ENCODE peak calls at places on chromosomes 16 and 17, in six cellular contexts. Z, S, D, J, N and E are unnamed samples.

GRCh38 chr16:83147244-83147643 is 520.5 kb downstream of the CDH13 start:
- DNase-seq in Z (no peak), S (no peak), D (no peak), J (no peak), N (no peak), E (no peak)

GRCh38 chr17:43917348-43918025 is 10.2 kb upstream of the MPP2 start:
- DNase-seq in Z (peak; percentile 36), S (peak; percentile 70), D (peak; percentile 45), J (peak; percentile 30), N (peak; percentile 76), E (no peak)

GRCh38 chr17:20172378-20172775 is 163.2 kb downstream of the SPECC1 start:
- DNase-seq in Z (no peak), S (no peak), D (no peak), J (no peak), N (no peak), E (no peak)

GRCh38 chr16:24980077-24980793 is 34.9 kb downstream of the ARHGAP17 start:
- DNase-seq in Z (no peak), S (no peak), D (no peak), J (no peak), N (no peak), E (no peak)

GRCh38 chr16:11964761-11965539 is at the start of gene TNFRSF17:
- DNase-seq in Z (no peak), S (no peak), D (no peak), J (no peak), N (no peak), E (no peak)

GRCh38 chr16:80129791-80130190 is 411.0 kb upstream of the DYNLRB2 start:
- DNase-seq in Z (no peak), S (no peak), D (no peak), J (no peak), N (no peak), E (no peak)

GRCh38 chr17:17669081-17669850 is 12.0 kb upstream of the RAI1 start:
- DNase-seq in Z (no peak), S (no peak), D (no peak), J (no peak), N (no peak), E (no peak)

GRCh38 chr16:51313204-51313603 is 162.1 kb upstream of the SALL1 start:
- DNase-seq in Z (no peak), S (no peak), D (no peak), J (no peak), N (no peak), E (no peak)

GRCh38 chr17:52383493-52384100 is 225.1 kb upstream of the CA10 start:
- DNase-seq in Z (no peak), S (no peak), D (peak; percentile 84), J (peak; percentile 71), N (no peak), E (no peak)

GRCh38 chr16:83933885-83934683 is 19.0 kb upstream of the OSGIN1 start:
- DNase-seq in Z (no peak), S (no peak), D (no peak), J (no peak), N (no peak), E (no peak)

GRCh38 chr16:85010446-85010930 is 847 bp downstream of the ZDHHC7 start:
- DNase-seq in Z (no peak), S (no peak), D (no peak), J (no peak), N (no peak), E (no peak)

GRCh38 chr17:17954079-17954478 is 18.1 kb downstream of the TOM1L2 start:
- DNase-seq in Z (no peak), S (no peak), D (no peak), J (no peak), N (no peak), E (no peak)

GRCh38 chr17:15944720-15945492 is at the start of gene ADORA2B:
- DNase-seq in Z (peak; percentile 22), S (peak; percentile 79), D (peak; percentile 84), J (peak; percentile 60), N (peak; percentile 89), E (peak; percentile 42)

GRCh38 chr16:73432794-73433455 is 385.0 kb upstream of the ZFHX3 start:
- DNase-seq in Z (no peak), S (no peak), D (no peak), J (no peak), N (no peak), E (no peak)

GRCh38 chr17:18261146-18261515 is 669 bp downstream of the MIEF2 start:
- DNase-seq in Z (peak; percentile 20), S (peak; percentile 70), D (peak; percentile 45), J (peak; percentile 77), N (peak; percentile 91), E (peak; percentile 88)

GRCh38 chr17:81027591-81028505 is 7.1 kb upstream of the BAIAP2 start:
- DNase-seq in Z (no peak), S (peak; percentile 46), D (no peak), J (no peak), N (peak; percentile 70), E (no peak)

GRCh38 chr16:89277641-89278341 is 60.3 kb downstream of the ZNF778 start:
- DNase-seq in Z (no peak), S (no peak), D (peak; percentile 33), J (no peak), N (no peak), E (no peak)

GRCh38 chr17:39229274-39229913 is 3.6 kb upstream of the STAC2 start:
- DNase-seq in Z (no peak), S (no peak), D (no peak), J (no peak), N (no peak), E (no peak)

GRCh38 chr17:49513616-49514373 is 18.7 kb downstream of the NGFR start:
- DNase-seq in Z (no peak), S (no peak), D (no peak), J (no peak), N (peak; percentile 45), E (no peak)

GRCh38 chr17:48671697-48672171 is 45.6 kb upstream of the HOXB9 start:
- DNase-seq in Z (peak; percentile 54), S (peak; percentile 80), D (peak; percentile 74), J (peak; percentile 86), N (peak; percentile 85), E (peak; percentile 90)

GRCh38 chr17:73311428-73311780 is 397 bp downstream of the CDC42EP4 start:
- DNase-seq in Z (no peak), S (no peak), D (no peak), J (no peak), N (peak; percentile 82), E (peak; percentile 79)

GRCh38 chr16:31094088-31094423 is 541 bp downstream of the VKORC1 start:
- DNase-seq in Z (no peak), S (peak; percentile 51), D (peak; percentile 26), J (no peak), N (no peak), E (peak; percentile 61)

GRCh38 chr17:47197821-47198220 is 8.7 kb upstream of the CDC27 start:
- DNase-seq in Z (no peak), S (no peak), D (no peak), J (no peak), N (no peak), E (no peak)

GRCh38 chr17:63445571-63446217 is 412 bp downstream of the CYB561 start:
- DNase-seq in Z (peak; percentile 15), S (no peak), D (peak; percentile 74), J (peak; percentile 69), N (peak; percentile 81), E (peak; percentile 72)

DNA sequence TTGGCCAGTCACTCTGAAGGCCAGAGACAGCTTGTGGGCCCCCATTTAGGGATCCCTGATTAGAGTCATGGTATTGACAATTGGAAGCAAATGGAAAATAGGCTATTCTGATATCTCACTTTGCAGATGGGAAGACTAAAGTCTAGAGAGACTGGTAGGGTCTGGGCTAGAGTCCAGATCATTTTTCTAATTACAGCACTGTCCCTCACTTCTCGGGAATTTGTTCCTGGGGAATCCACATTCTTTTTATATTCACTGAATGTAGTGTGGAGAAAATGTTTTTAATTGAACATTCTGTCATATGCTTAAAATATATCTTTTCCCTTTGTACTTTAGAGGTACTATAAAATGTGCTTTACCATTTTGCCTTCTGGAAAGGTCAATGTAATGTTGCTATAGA is 1.1 kb downstream of the KATNIP start:
- DNase-seq in Z (no peak), S (no peak), D (no peak), J (no peak), N (no peak), E (no peak)
- H3K4me3 ChIP-seq in Z (no peak overlapping the region), S (no peak overlapping the region), D (no peak overlapping the region), J (no peak overlapping the region), N (peak overlapping the region; percentile 78), E (no peak overlapping the region)

DNA sequence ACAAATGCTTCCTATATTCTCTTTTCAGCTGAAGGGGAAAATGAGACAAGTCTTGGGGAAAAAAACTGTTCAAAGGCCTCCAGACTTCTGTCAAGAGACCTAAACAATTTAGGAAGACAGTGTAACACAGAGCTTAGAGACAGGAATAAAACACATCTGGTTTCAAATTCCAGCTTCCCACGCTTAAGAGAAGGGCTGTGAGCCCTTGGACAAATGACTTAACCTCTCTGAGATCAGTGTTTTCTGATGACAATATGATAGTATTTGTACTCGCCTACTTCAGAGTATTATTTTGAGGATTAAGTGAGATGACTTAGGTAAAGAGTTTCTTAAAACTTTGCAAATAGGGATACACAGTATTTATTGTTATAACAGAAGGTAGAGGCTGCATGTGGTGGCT is 29.5 kb downstream of the SMURF2 start:
- DNase-seq in Z (no peak), S (no peak), D (no peak), J (no peak), N (no peak), E (no peak)
- H3K4me1 ChIP-seq in Z (peaks cover 37% of the 10 kb centered on the region), S (peaks cover 6% of the 10 kb centered on the region), D (no peaks in the 10 kb centered on the region), J (peaks cover 11% of the 10 kb centered on the region), N (peaks cover 38% of the 10 kb centered on the region), E (peaks cover 11% of the 10 kb centered on the region)

GRCh38 chr17:78364436-78365281 is 4.8 kb upstream of the SOCS3 start:
- DNase-seq in Z (no peak), S (no peak), D (no peak), J (no peak), N (no peak), E (no peak)
- H3K27ac ChIP-seq in Z (no peak overlapping the region), S (no peak overlapping the region), D (peak overlapping the region; percentile 97), J (peak overlapping the region; percentile 46), N (peak overlapping the region; percentile 81), E (no peak overlapping the region)

GRCh38 chr16:3444032-3444388 is 530 bp downstream of the NAA60 start:
- DNase-seq in Z (no peak), S (no peak), D (peak; percentile 75), J (peak; percentile 36), N (no peak), E (no peak)

GRCh38 chr16:3439637-3440036 is 3.7 kb downstream of the ZNF597 start:
- DNase-seq in Z (no peak), S (no peak), D (no peak), J (no peak), N (no peak), E (no peak)

DNA sequence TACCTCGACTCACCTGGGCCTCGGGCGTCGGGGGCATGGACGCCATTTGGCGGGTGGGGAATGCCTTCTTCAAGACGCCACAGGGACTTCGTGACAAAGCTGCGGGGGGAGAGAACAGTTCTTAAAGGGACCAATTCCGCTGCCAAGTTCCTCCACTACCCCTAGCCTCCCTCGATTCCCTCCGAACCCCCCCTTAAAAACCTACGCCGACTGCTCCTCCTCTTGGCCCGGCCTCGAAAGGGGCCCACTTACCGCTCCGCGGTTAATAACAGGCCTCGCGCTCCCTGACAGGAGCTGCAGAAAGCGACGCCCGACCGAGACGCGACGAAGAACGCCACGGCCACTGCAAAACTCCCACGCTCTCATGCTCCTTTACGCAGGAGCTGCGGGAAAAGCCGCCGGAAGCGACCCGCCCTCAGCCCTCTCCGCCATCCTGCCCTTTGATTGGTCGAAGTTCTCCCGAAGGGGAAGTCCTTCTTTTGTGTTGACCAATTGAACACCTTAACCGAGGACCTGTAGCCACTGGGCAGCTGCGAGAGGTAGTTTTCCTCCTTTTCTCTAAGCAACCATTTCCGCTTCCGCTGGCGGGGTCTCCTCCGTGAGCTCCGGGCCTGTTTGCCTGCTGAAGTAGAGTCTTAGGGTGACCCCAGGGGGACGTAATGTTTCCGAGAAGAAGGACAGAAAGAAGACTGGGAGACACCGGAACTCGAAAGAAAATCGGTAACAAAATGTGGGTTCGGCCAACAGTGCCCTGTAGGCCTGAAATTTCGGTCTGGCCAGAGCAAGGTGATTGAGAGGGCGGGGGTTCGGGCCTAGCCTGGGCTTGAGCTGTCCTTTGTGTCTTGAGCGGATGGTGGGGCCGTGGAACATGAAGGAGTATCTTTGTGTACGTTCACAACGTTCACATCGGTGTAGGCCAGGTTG is at the start of the genes NAA60 and ZNF597:
- DNase-seq in Z (peak; percentile 57), S (peak; percentile 80), D (peak; percentile 97), J (peak; percentile 81), N (peak; percentile 88), E (peak; percentile 82)
- H3K4me3 ChIP-seq in Z (peak within 1 kb of the TSS; percentile 51), S (peak within 1 kb of the TSS; percentile 54), D (peak within 1 kb of the TSS; percentile 93), J (peak within 1 kb of the TSS; percentile 53), N (peak within 1 kb of the TSS; percentile 63), E (peak within 1 kb of the TSS; percentile 30)